ENCODE peak calls at places on chromosome 3, in eight cellular contexts. One of them, this sample, is unnamed.

GRCh38 chr3:171227333-171227732 is 200.8 kb upstream of the SLC2A2 start:
- DNase-seq in CD8-positive, alpha-beta T cell: no peak
- DNase-seq in fibroblast of lung: no peak
- DNase-seq in breast epithelium: no peak
- DNase-seq in transverse colon: no peak
- DNase-seq in neural progenitor cell: no peak
- DNase-seq in CD8-positive, alpha-beta memory T cell: no peak
- DNase-seq in Peyer's patch: no peak
- DNase-seq in this sample: no peak

GRCh38 chr3:141421639-141422319 is 53.5 kb downstream of the ZBTB38 start:
- DNase-seq in CD8-positive, alpha-beta T cell: no peak
- DNase-seq in fibroblast of lung: peak; percentile 89
- DNase-seq in breast epithelium: no peak
- DNase-seq in transverse colon: no peak
- DNase-seq in neural progenitor cell: no peak
- DNase-seq in CD8-positive, alpha-beta memory T cell: no peak
- DNase-seq in Peyer's patch: no peak
- DNase-seq in this sample: no peak

GRCh38 chr3:70716832-70717231 is 404.4 kb upstream of the MDFIC2 start:
- DNase-seq in CD8-positive, alpha-beta T cell: no peak
- DNase-seq in fibroblast of lung: peak; percentile 37
- DNase-seq in breast epithelium: no peak
- DNase-seq in transverse colon: no peak
- DNase-seq in neural progenitor cell: no peak
- DNase-seq in CD8-positive, alpha-beta memory T cell: no peak
- DNase-seq in Peyer's patch: no peak
- DNase-seq in this sample: no peak

GRCh38 chr3:38396861-38397260 is 50.3 kb downstream of the XYLB start:
- DNase-seq in CD8-positive, alpha-beta T cell: no peak
- DNase-seq in fibroblast of lung: no peak
- DNase-seq in breast epithelium: no peak
- DNase-seq in transverse colon: no peak
- DNase-seq in neural progenitor cell: no peak
- DNase-seq in CD8-positive, alpha-beta memory T cell: no peak
- DNase-seq in Peyer's patch: no peak
- DNase-seq in this sample: no peak

GRCh38 chr3:30443756-30444673 is 162.4 kb upstream of the TGFBR2 start:
- DNase-seq in CD8-positive, alpha-beta T cell: no peak
- DNase-seq in fibroblast of lung: peak; percentile 85
- DNase-seq in breast epithelium: no peak
- DNase-seq in transverse colon: no peak
- DNase-seq in neural progenitor cell: no peak
- DNase-seq in CD8-positive, alpha-beta memory T cell: no peak
- DNase-seq in Peyer's patch: no peak
- DNase-seq in this sample: no peak

GRCh38 chr3:41681479-41681878 is 280.4 kb downstream of the ULK4 start:
- DNase-seq in CD8-positive, alpha-beta T cell: no peak
- DNase-seq in fibroblast of lung: peak; percentile 97
- DNase-seq in breast epithelium: no peak
- DNase-seq in transverse colon: no peak
- DNase-seq in neural progenitor cell: no peak
- DNase-seq in CD8-positive, alpha-beta memory T cell: no peak
- DNase-seq in Peyer's patch: no peak
- DNase-seq in this sample: no peak

GRCh38 chr3:38998086-38998485 is 53.7 kb downstream of the SCN11A start:
- DNase-seq in CD8-positive, alpha-beta T cell: no peak
- DNase-seq in fibroblast of lung: no peak
- DNase-seq in breast epithelium: no peak
- DNase-seq in transverse colon: no peak
- DNase-seq in neural progenitor cell: no peak
- DNase-seq in CD8-positive, alpha-beta memory T cell: no peak
- DNase-seq in Peyer's patch: no peak
- DNase-seq in this sample: no peak

GRCh38 chr3:40971191-40972168 is 227.8 kb upstream of the CTNNB1 start:
- DNase-seq in CD8-positive, alpha-beta T cell: no peak
- DNase-seq in fibroblast of lung: peak; percentile 95
- DNase-seq in breast epithelium: no peak
- DNase-seq in transverse colon: peak; percentile 73
- DNase-seq in neural progenitor cell: no peak
- DNase-seq in CD8-positive, alpha-beta memory T cell: no peak
- DNase-seq in Peyer's patch: peak; percentile 66
- DNase-seq in this sample: no peak

GRCh38 chr3:159770998-159771397 is 217.6 kb upstream of the IL12A start:
- DNase-seq in CD8-positive, alpha-beta T cell: no peak
- DNase-seq in fibroblast of lung: no peak
- DNase-seq in breast epithelium: no peak
- DNase-seq in transverse colon: no peak
- DNase-seq in neural progenitor cell: no peak
- DNase-seq in CD8-positive, alpha-beta memory T cell: no peak
- DNase-seq in Peyer's patch: no peak
- DNase-seq in this sample: no peak

GRCh38 chr3:192620300-192620699 is 107.0 kb downstream of the FGF12 start:
- DNase-seq in CD8-positive, alpha-beta T cell: no peak
- DNase-seq in fibroblast of lung: no peak
- DNase-seq in breast epithelium: no peak
- DNase-seq in transverse colon: no peak
- DNase-seq in neural progenitor cell: no peak
- DNase-seq in CD8-positive, alpha-beta memory T cell: no peak
- DNase-seq in Peyer's patch: no peak
- DNase-seq in this sample: no peak

GRCh38 chr3:160686955-160687535 is 10.1 kb downstream of the ARL14 start:
- DNase-seq in CD8-positive, alpha-beta T cell: no peak
- DNase-seq in fibroblast of lung: peak; percentile 18
- DNase-seq in breast epithelium: no peak
- DNase-seq in transverse colon: no peak
- DNase-seq in neural progenitor cell: no peak
- DNase-seq in CD8-positive, alpha-beta memory T cell: no peak
- DNase-seq in Peyer's patch: no peak
- DNase-seq in this sample: no peak

GRCh38 chr3:110625126-110625798 is 446.4 kb upstream of the NECTIN3 start:
- DNase-seq in CD8-positive, alpha-beta T cell: no peak
- DNase-seq in fibroblast of lung: peak; percentile 1
- DNase-seq in breast epithelium: no peak
- DNase-seq in transverse colon: no peak
- DNase-seq in neural progenitor cell: peak; percentile 3
- DNase-seq in CD8-positive, alpha-beta memory T cell: no peak
- DNase-seq in Peyer's patch: no peak
- DNase-seq in this sample: no peak

GRCh38 chr3:19717736-19718135 is 216.3 kb downstream of the EFHB start:
- DNase-seq in CD8-positive, alpha-beta T cell: no peak
- DNase-seq in fibroblast of lung: no peak
- DNase-seq in breast epithelium: no peak
- DNase-seq in transverse colon: no peak
- DNase-seq in neural progenitor cell: no peak
- DNase-seq in CD8-positive, alpha-beta memory T cell: no peak
- DNase-seq in Peyer's patch: no peak
- DNase-seq in this sample: no peak

GRCh38 chr3:65483475-65483874 is 555.2 kb downstream of the MAGI1 start:
- DNase-seq in CD8-positive, alpha-beta T cell: no peak
- DNase-seq in fibroblast of lung: peak; percentile 34
- DNase-seq in breast epithelium: peak; percentile 65
- DNase-seq in transverse colon: peak; percentile 50
- DNase-seq in neural progenitor cell: peak; percentile 31
- DNase-seq in CD8-positive, alpha-beta memory T cell: no peak
- DNase-seq in Peyer's patch: no peak
- DNase-seq in this sample: no peak

GRCh38 chr3:85142626-85143025 is 183.8 kb downstream of the CADM2 start:
- DNase-seq in CD8-positive, alpha-beta T cell: no peak
- DNase-seq in fibroblast of lung: no peak
- DNase-seq in breast epithelium: no peak
- DNase-seq in transverse colon: no peak
- DNase-seq in neural progenitor cell: no peak
- DNase-seq in CD8-positive, alpha-beta memory T cell: no peak
- DNase-seq in Peyer's patch: no peak
- DNase-seq in this sample: no peak

GRCh38 chr3:54164192-54164975 is 42.0 kb downstream of the CACNA2D3 start:
- DNase-seq in CD8-positive, alpha-beta T cell: no peak
- DNase-seq in fibroblast of lung: no peak
- DNase-seq in breast epithelium: no peak
- DNase-seq in transverse colon: no peak
- DNase-seq in neural progenitor cell: no peak
- DNase-seq in CD8-positive, alpha-beta memory T cell: no peak
- DNase-seq in Peyer's patch: no peak
- DNase-seq in this sample: no peak

GRCh38 chr3:10205461-10206165 is 40.9 kb downstream of the IRAK2 start:
- DNase-seq in CD8-positive, alpha-beta T cell: no peak
- DNase-seq in fibroblast of lung: peak; percentile 93
- DNase-seq in breast epithelium: no peak
- DNase-seq in transverse colon: no peak
- DNase-seq in neural progenitor cell: no peak
- DNase-seq in CD8-positive, alpha-beta memory T cell: no peak
- DNase-seq in Peyer's patch: no peak
- DNase-seq in this sample: no peak

GRCh38 chr3:171967137-171967783 is 72.1 kb upstream of the FNDC3B start:
- DNase-seq in CD8-positive, alpha-beta T cell: no peak
- DNase-seq in fibroblast of lung: peak; percentile 89
- DNase-seq in breast epithelium: no peak
- DNase-seq in transverse colon: no peak
- DNase-seq in neural progenitor cell: no peak
- DNase-seq in CD8-positive, alpha-beta memory T cell: no peak
- DNase-seq in Peyer's patch: no peak
- DNase-seq in this sample: no peak

GRCh38 chr3:169659096-169659521 is 4.4 kb downstream of the MECOM start:
- DNase-seq in CD8-positive, alpha-beta T cell: no peak
- DNase-seq in fibroblast of lung: no peak
- DNase-seq in breast epithelium: no peak
- DNase-seq in transverse colon: no peak
- DNase-seq in neural progenitor cell: peak; percentile 60
- DNase-seq in CD8-positive, alpha-beta memory T cell: no peak
- DNase-seq in Peyer's patch: no peak
- DNase-seq in this sample: no peak

DNA sequence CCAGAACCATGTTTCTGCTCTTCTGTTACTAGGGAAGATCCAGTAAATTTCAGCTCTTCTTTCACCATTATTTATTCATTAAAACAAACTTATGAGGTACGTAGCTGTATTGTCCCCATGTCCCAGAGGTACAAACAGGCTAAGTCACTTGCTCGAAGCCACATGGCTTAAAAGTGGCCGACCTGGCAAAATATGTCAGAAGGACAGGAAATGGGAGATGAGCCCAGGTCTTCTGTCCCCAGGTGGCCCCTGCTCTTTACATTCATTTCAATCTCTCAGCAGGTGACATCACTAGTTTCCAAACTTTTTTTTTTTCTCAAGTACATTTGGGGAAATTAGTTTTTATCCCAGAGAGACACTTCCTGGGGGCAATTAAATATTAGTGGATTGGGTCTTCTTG is 34.1 kb upstream of the LPP start:
- DNase-seq in CD8-positive, alpha-beta T cell: no peak
- DNase-seq in fibroblast of lung: no peak
- DNase-seq in breast epithelium: no peak
- DNase-seq in transverse colon: no peak
- DNase-seq in neural progenitor cell: no peak
- DNase-seq in CD8-positive, alpha-beta memory T cell: no peak
- DNase-seq in Peyer's patch: no peak
- DNase-seq in this sample: no peak
- H3K9me3 ChIP-seq in CD8-positive, alpha-beta T cell: no peaks in the 10 kb centered on the region
- H3K9me3 ChIP-seq in fibroblast of lung: no peaks in the 10 kb centered on the region
- H3K9me3 ChIP-seq in breast epithelium: no peaks in the 10 kb centered on the region
- H3K9me3 ChIP-seq in transverse colon: no peaks in the 10 kb centered on the region
- H3K9me3 ChIP-seq in neural progenitor cell: no peaks in the 10 kb centered on the region
- H3K9me3 ChIP-seq in CD8-positive, alpha-beta memory T cell: no peaks in the 10 kb centered on the region
- H3K9me3 ChIP-seq in Peyer's patch: no peaks in the 10 kb centered on the region
- H3K9me3 ChIP-seq in this sample: no peaks in the 10 kb centered on the region

GRCh38 chr3:178479446-178479845 is 56.8 kb upstream of the KCNMB2 start:
- DNase-seq in CD8-positive, alpha-beta T cell: no peak
- DNase-seq in fibroblast of lung: no peak
- DNase-seq in breast epithelium: no peak
- DNase-seq in transverse colon: no peak
- DNase-seq in neural progenitor cell: no peak
- DNase-seq in CD8-positive, alpha-beta memory T cell: no peak
- DNase-seq in Peyer's patch: no peak
- DNase-seq in this sample: no peak

GRCh38 chr3:178476886-178477285 is 59.4 kb upstream of the KCNMB2 start:
- DNase-seq in CD8-positive, alpha-beta T cell: no peak
- DNase-seq in fibroblast of lung: no peak
- DNase-seq in breast epithelium: no peak
- DNase-seq in transverse colon: no peak
- DNase-seq in neural progenitor cell: no peak
- DNase-seq in CD8-positive, alpha-beta memory T cell: no peak
- DNase-seq in Peyer's patch: no peak
- DNase-seq in this sample: no peak

GRCh38 chr3:178472941-178473340 is 63.3 kb upstream of the KCNMB2 start:
- DNase-seq in CD8-positive, alpha-beta T cell: no peak
- DNase-seq in fibroblast of lung: no peak
- DNase-seq in breast epithelium: no peak
- DNase-seq in transverse colon: no peak
- DNase-seq in neural progenitor cell: no peak
- DNase-seq in CD8-positive, alpha-beta memory T cell: no peak
- DNase-seq in Peyer's patch: no peak
- DNase-seq in this sample: no peak

GRCh38 chr3:178475062-178475461 is 61.2 kb upstream of the KCNMB2 start:
- DNase-seq in CD8-positive, alpha-beta T cell: no peak
- DNase-seq in fibroblast of lung: no peak
- DNase-seq in breast epithelium: no peak
- DNase-seq in transverse colon: no peak
- DNase-seq in neural progenitor cell: no peak
- DNase-seq in CD8-positive, alpha-beta memory T cell: no peak
- DNase-seq in Peyer's patch: no peak
- DNase-seq in this sample: no peak

GRCh38 chr3:178474526-178474925 is 61.7 kb upstream of the KCNMB2 start:
- DNase-seq in CD8-positive, alpha-beta T cell: no peak
- DNase-seq in fibroblast of lung: no peak
- DNase-seq in breast epithelium: no peak
- DNase-seq in transverse colon: no peak
- DNase-seq in neural progenitor cell: no peak
- DNase-seq in CD8-positive, alpha-beta memory T cell: no peak
- DNase-seq in Peyer's patch: no peak
- DNase-seq in this sample: no peak
- H3K9me3 ChIP-seq in CD8-positive, alpha-beta T cell: no peaks in the 10 kb centered on the region
- H3K9me3 ChIP-seq in fibroblast of lung: no peaks in the 10 kb centered on the region
- H3K9me3 ChIP-seq in breast epithelium: no peaks in the 10 kb centered on the region
- H3K9me3 ChIP-seq in transverse colon: no peaks in the 10 kb centered on the region
- H3K9me3 ChIP-seq in neural progenitor cell: no peaks in the 10 kb centered on the region
- H3K9me3 ChIP-seq in CD8-positive, alpha-beta memory T cell: no peaks in the 10 kb centered on the region
- H3K9me3 ChIP-seq in Peyer's patch: no peaks in the 10 kb centered on the region
- H3K9me3 ChIP-seq in this sample: no peaks in the 10 kb centered on the region

DNA sequence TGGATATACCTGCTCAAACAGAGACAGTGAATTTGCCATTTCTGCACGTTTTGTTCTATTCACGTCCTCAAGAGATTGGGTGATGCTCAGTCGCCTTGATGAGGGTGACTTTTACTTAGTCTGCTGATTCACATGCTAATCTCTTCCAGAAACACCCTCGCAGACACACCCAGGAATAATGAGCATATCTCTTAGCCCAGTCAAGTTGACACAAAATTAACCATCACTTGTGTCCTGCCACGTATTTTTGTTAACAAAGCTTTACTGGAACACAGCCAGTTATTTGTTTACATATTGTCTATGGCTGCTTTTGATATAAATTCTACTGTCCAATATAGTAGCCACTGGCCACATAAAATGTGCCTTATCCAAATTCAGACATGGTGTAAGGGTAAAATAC is 218.3 kb downstream of the FHIT start:
- DNase-seq in CD8-positive, alpha-beta T cell: no peak
- DNase-seq in fibroblast of lung: no peak
- DNase-seq in breast epithelium: no peak
- DNase-seq in transverse colon: no peak
- DNase-seq in neural progenitor cell: no peak
- DNase-seq in CD8-positive, alpha-beta memory T cell: no peak
- DNase-seq in Peyer's patch: no peak
- DNase-seq in this sample: no peak
- H3K9me3 ChIP-seq in CD8-positive, alpha-beta T cell: no peaks in the 10 kb centered on the region
- H3K9me3 ChIP-seq in fibroblast of lung: no peaks in the 10 kb centered on the region
- H3K9me3 ChIP-seq in breast epithelium: no peaks in the 10 kb centered on the region
- H3K9me3 ChIP-seq in transverse colon: no peaks in the 10 kb centered on the region
- H3K9me3 ChIP-seq in neural progenitor cell: peaks cover 6% of the 10 kb centered on the region
- H3K9me3 ChIP-seq in CD8-positive, alpha-beta memory T cell: peaks cover 7% of the 10 kb centered on the region
- H3K9me3 ChIP-seq in Peyer's patch: no peaks in the 10 kb centered on the region
- H3K9me3 ChIP-seq in this sample: no peaks in the 10 kb centered on the region

GRCh38 chr3:107612581-107613182 is 89.9 kb downstream of the BBX start:
- DNase-seq in CD8-positive, alpha-beta T cell: no peak
- DNase-seq in fibroblast of lung: no peak
- DNase-seq in breast epithelium: no peak
- DNase-seq in transverse colon: no peak
- DNase-seq in neural progenitor cell: no peak
- DNase-seq in CD8-positive, alpha-beta memory T cell: no peak
- DNase-seq in Peyer's patch: no peak
- DNase-seq in this sample: no peak
- H3K9me3 ChIP-seq in CD8-positive, alpha-beta T cell: no peaks in the 10 kb centered on the region
- H3K9me3 ChIP-seq in fibroblast of lung: no peaks in the 10 kb centered on the region
- H3K9me3 ChIP-seq in breast epithelium: peaks cover 6% of the 10 kb centered on the region
- H3K9me3 ChIP-seq in transverse colon: peaks cover 5% of the 10 kb centered on the region
- H3K9me3 ChIP-seq in neural progenitor cell: no peaks in the 10 kb centered on the region
- H3K9me3 ChIP-seq in CD8-positive, alpha-beta memory T cell: no peaks in the 10 kb centered on the region
- H3K9me3 ChIP-seq in Peyer's patch: no peaks in the 10 kb centered on the region
- H3K9me3 ChIP-seq in this sample: no peaks in the 10 kb centered on the region

This sample was measured in vagina.